ENCODE peak calls at places on chromosomes 16 and 17, in six cellular contexts. S is HepG2, G is GM12878, A is H1, R is K562, D is A549. E is an unnamed sample.

GRCh38 chr17:20083460-20083859 is 74.3 kb downstream of the SPECC1 start:
- DNase-seq in S (no peak), G (no peak), A (no peak), R (no peak), D (no peak), E (no peak)

GRCh38 chr17:78925662-78926555 is 722 bp upstream of the TIMP2 start:
- DNase-seq in S (peak; percentile 52), G (no peak), A (peak; percentile 68), R (no peak), D (peak; percentile 72), E (peak; percentile 81)

GRCh38 chr16:89575247-89576172 is at the start of gene CPNE7:
- DNase-seq in S (no peak), G (no peak), A (peak; percentile 72), R (peak; percentile 79), D (peak; percentile 32), E (peak; percentile 55)

GRCh38 chr17:14308965-14309879 is 8.3 kb downstream of the HS3ST3B1 start:
- DNase-seq in S (peak; percentile 94), G (no peak), A (peak; percentile 99), R (peak; percentile 94), D (peak; percentile 39), E (peak; percentile 93)

GRCh38 chr16:26688105-26688504 is 378.6 kb upstream of the C16orf82 start:
- DNase-seq in S (no peak), G (no peak), A (no peak), R (no peak), D (no peak), E (no peak)

GRCh38 chr16:8549843-8550412 is 40.4 kb downstream of the TMEM114 start:
- DNase-seq in S (no peak), G (no peak), A (no peak), R (no peak), D (no peak), E (no peak)

GRCh38 chr16:84484579-84485254 is 19.7 kb downstream of the MEAK7 start:
- DNase-seq in S (peak; percentile 62), G (no peak), A (peak; percentile 73), R (peak; percentile 74), D (peak; percentile 62), E (peak; percentile 77)

GRCh38 chr17:44546711-44547606 is 10.3 kb upstream of the FZD2 start:
- DNase-seq in S (no peak), G (no peak), A (no peak), R (peak; percentile 65), D (no peak), E (no peak)

GRCh38 chr17:55726440-55726839 is 3.8 kb upstream of the TMEM100 start:
- DNase-seq in S (no peak), G (no peak), A (no peak), R (no peak), D (peak; percentile 34), E (peak; percentile 73)

GRCh38 chr17:80086081-80086480 is 15.3 kb upstream of the GAA start:
- DNase-seq in S (peak; percentile 55), G (no peak), A (no peak), R (no peak), D (no peak), E (no peak)

GRCh38 chr16:22318690-22319358 is 21.6 kb downstream of the POLR3E start:
- DNase-seq in S (peak; percentile 45), G (no peak), A (peak; percentile 90), R (peak; percentile 52), D (peak; percentile 55), E (peak; percentile 54)

GRCh38 chr17:75096082-75096625 is 8.4 kb downstream of the SLC16A5 start:
- DNase-seq in S (peak; percentile 91), G (no peak), A (no peak), R (peak; percentile 91), D (peak; percentile 99), E (no peak)

GRCh38 chr17:50187403-50187735 is 14.1 kb downstream of the COL1A1 start:
- DNase-seq in S (no peak), G (no peak), A (no peak), R (no peak), D (no peak), E (no peak)

GRCh38 chr16:72367841-72368240 is 195.9 kb upstream of the PMFBP1 start:
- DNase-seq in S (no peak), G (no peak), A (no peak), R (no peak), D (no peak), E (no peak)

GRCh38 chr17:83186751-83187421 is 107.5 kb downstream of the METRNL start:
- DNase-seq in S (no peak), G (no peak), A (no peak), R (no peak), D (no peak), E (no peak)

GRCh38 chr17:72613411-72614292 is 478.8 kb downstream of the SLC39A11 start:
- DNase-seq in S (no peak), G (no peak), A (no peak), R (no peak), D (peak; percentile 79), E (no peak)

GRCh38 chr17:19415806-19416775 is 5.1 kb downstream of the RNF112 start:
- DNase-seq in S (no peak), G (no peak), A (no peak), R (no peak), D (no peak), E (no peak)

GRCh38 chr16:4373909-4374742 is 2.5 kb downstream of the VASN start:
- DNase-seq in S (no peak), G (no peak), A (no peak), R (peak; percentile 61), D (peak; percentile 68), E (no peak)

GRCh38 chr17:9233271-9233599 is 211.9 kb downstream of the NTN1 start:
- DNase-seq in S (no peak), G (no peak), A (no peak), R (no peak), D (no peak), E (no peak)

GRCh38 chr17:42704495-42705494 is 22.5 kb downstream of the CNTNAP1 start:
- DNase-seq in S (no peak), G (peak; percentile 94), A (no peak), R (no peak), D (no peak), E (no peak)

GRCh38 chr17:78798695-78799559 is 16.9 kb upstream of the CYTH1 start:
- DNase-seq in S (peak; percentile 50), G (no peak), A (no peak), R (no peak), D (peak; percentile 45), E (peak; percentile 70)

GRCh38 chr17:40547079-40547784 is 18.0 kb downstream of the CCR7 start:
- DNase-seq in S (no peak), G (no peak), A (no peak), R (no peak), D (no peak), E (no peak)

GRCh38 chr16:11059588-11059987 is 115.2 kb downstream of the CLEC16A start:
- DNase-seq in S (no peak), G (no peak), A (no peak), R (no peak), D (no peak), E (no peak)

GRCh38 chr17:29358421-29358820 is 31.7 kb upstream of the TAOK1 start:
- DNase-seq in S (no peak), G (no peak), A (no peak), R (no peak), D (no peak), E (no peak)

GRCh38 chr17:67051155-67051538 is 6.8 kb downstream of the CACNG1 start:
- DNase-seq in S (no peak), G (no peak), A (no peak), R (no peak), D (no peak), E (no peak)

GRCh38 chr16:9446471-9447194 is 355.2 kb downstream of the HAPSTR1 start:
- DNase-seq in S (no peak), G (no peak), A (no peak), R (no peak), D (no peak), E (no peak)

GRCh38 chr17:29613371-29613837 is 9.3 kb downstream of the CORO6 start:
- DNase-seq in S (peak; percentile 77), G (no peak), A (peak; percentile 100), R (no peak), D (peak; percentile 93), E (peak; percentile 35)

GRCh38 chr17:1206016-1206787 is 26.4 kb upstream of the ABR start:
- DNase-seq in S (no peak), G (no peak), A (no peak), R (no peak), D (no peak), E (no peak)

GRCh38 chr16:28182183-28182582 is 29.6 kb downstream of the XPO6 start:
- DNase-seq in S (no peak), G (no peak), A (no peak), R (no peak), D (no peak), E (no peak)

GRCh38 chr17:11736613-11737289 is 138.5 kb downstream of the DNAH9 start:
- DNase-seq in S (no peak), G (no peak), A (no peak), R (no peak), D (no peak), E (no peak)

GRCh38 chr16:31354394-31355291 is at the start of gene ITGAX:
- DNase-seq in S (no peak), G (peak; percentile 70), A (no peak), R (peak; percentile 78), D (peak; percentile 49), E (peak; percentile 17)

GRCh38 chr17:57104461-57105175 is 19.6 kb downstream of the AKAP1 start:
- DNase-seq in S (no peak), G (no peak), A (no peak), R (no peak), D (no peak), E (no peak)
- TF ChIP-seq CHD2 in S (no peak), G (no peak), A (no peak), R (no peak), D (no peak), E (no peak)

DNA sequence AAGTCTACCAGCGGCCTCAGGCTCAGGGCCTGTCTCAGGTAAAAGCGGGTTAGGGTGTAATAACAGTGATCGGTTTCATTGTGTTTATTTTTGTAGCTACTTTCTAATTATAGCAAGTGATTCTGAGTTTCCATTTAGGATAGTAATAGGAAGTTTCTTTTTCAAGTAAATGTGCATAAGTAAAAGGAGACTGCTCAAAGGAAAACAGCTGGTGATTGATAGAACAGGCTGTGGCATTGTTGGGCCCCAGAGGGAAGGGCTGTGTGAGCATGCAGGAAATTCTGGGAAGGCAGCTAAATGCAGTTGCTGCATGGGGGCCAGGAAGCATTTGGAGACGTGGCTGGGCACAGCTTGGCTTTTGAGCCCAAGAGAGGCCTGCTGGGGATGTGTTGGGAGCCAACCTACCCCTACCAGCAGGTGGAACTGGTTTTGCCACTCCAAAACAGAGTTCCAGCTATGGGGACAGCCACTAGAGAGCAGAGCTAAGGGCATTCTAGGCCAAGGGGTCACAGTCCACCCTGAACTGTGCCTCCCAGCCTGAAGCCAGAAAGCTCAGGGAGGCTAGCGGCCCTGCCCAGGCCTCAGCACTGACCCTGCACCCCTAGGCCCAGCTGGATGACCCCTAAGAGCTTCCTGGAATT is 12.6 kb downstream of the SNX20 start:
- DNase-seq in S (peak; percentile 46), G (no peak), A (no peak), R (no peak), D (no peak), E (no peak)
- TF ChIP-seq CHD2 in S (no peak), G (no peak), A (no peak), R (no peak), D (no peak), E (no peak)

GRCh38 chr17:76381633-76382304 is 2.6 kb upstream of the SPHK1 start:
- DNase-seq in S (no peak), G (no peak), A (no peak), R (no peak), D (no peak), E (peak; percentile 38)
- TF ChIP-seq CHD2 in S (no peak), G (no peak), A (no peak), R (no peak), D (no peak), E (no peak)

GRCh38 chr17:81715872-81716673 is 4.0 kb downstream of the SLC25A10 start:
- DNase-seq in S (no peak), G (no peak), A (no peak), R (no peak), D (no peak), E (no peak)
- TF ChIP-seq CHD2 in S (no peak), G (no peak), A (no peak), R (no peak), D (no peak), E (no peak)